ENCODE peak calls at places on chromosomes 11 and 22, in six cellular contexts. L is brain microvascular endothelial cell, D is cardiac fibroblast, R is epithelial cell of proximal tubule, E is H1, F is sigmoid colon. V is an unnamed sample.

GRCh38 chr11:103806130-103806900 is 230.1 kb upstream of the DDI1 start:
- DNase-seq in L (peak; percentile 84), F (no peak), R (peak; percentile 92), E (no peak), D (peak; percentile 86), V (peak; percentile 67)

GRCh38 chr11:75779960-75780359 is 11.4 kb downstream of the DGAT2 start:
- DNase-seq in R (no peak), E (no peak), L (no peak), F (no peak), D (no peak), V (no peak)

GRCh38 chr11:74559110-74559933 is 33.1 kb upstream of the POLD3 start:
- DNase-seq in E (no peak), R (no peak), L (no peak), D (peak; percentile 18), F (no peak), V (no peak)

GRCh38 chr11:36376888-36377758 is 81.0 kb downstream of the PRR5L start:
- DNase-seq in D (peak; percentile 68), R (no peak), L (peak; percentile 40), F (peak; percentile 69), E (peak; percentile 56), V (no peak)

GRCh38 chr11:46001427-46002049 is 79.1 kb downstream of the LARGE2 start:
- DNase-seq in F (no peak), R (no peak), E (no peak), D (peak; percentile 45), L (peak; percentile 49), V (peak; percentile 76)

GRCh38 chr22:37244114-37244921 is at the start of gene RAC2:
- DNase-seq in F (peak; percentile 72), D (peak; percentile 76), E (no peak), L (peak; percentile 36), R (no peak), V (no peak)

GRCh38 chr11:129596361-129596760 is 219.3 kb upstream of the TMEM45B start:
- DNase-seq in E (no peak), R (no peak), F (no peak), L (no peak), D (no peak), V (no peak)

GRCh38 chr11:114307524-114308203 is 11.5 kb downstream of the NNMT start:
- DNase-seq in L (peak; percentile 71), E (no peak), D (peak; percentile 92), R (no peak), F (peak; percentile 80), V (peak; percentile 19)

GRCh38 chr11:13008625-13009475 is at the start of gene RASSF10:
- DNase-seq in D (peak; percentile 5), E (peak; percentile 77), F (peak; percentile 63), L (no peak), R (no peak), V (no peak)

GRCh38 chr22:44807232-44807631 is 54.9 kb downstream of the ARHGAP8 start:
- DNase-seq in R (no peak), F (no peak), E (no peak), D (no peak), L (no peak), V (no peak)

GRCh38 chr22:44805663-44806062 is 53.3 kb downstream of the ARHGAP8 start:
- DNase-seq in D (no peak), E (no peak), L (no peak), F (no peak), R (no peak), V (no peak)

GRCh38 chr22:44811141-44811540 is 58.8 kb downstream of the ARHGAP8 start:
- DNase-seq in L (no peak), F (peak; percentile 40), R (no peak), E (no peak), D (no peak), V (no peak)

GRCh38 chr22:44809456-44809855 is 57.1 kb downstream of the ARHGAP8 start:
- DNase-seq in E (no peak), D (no peak), L (no peak), F (no peak), R (no peak), V (no peak)

GRCh38 chr22:44807915-44808690 is 55.7 kb downstream of the ARHGAP8 start:
- DNase-seq in E (no peak), R (no peak), L (no peak), F (no peak), D (no peak), V (no peak)
- TF ChIP-seq CTCF in E (peak; percentile 54), R (peak; percentile 22), L (peak; percentile 46), F (no peak), D (no peak), V (peak; percentile 42)

GRCh38 chr11:132960273-132960672 is 572.0 kb downstream of the OPCML start:
- DNase-seq in D (no peak), L (no peak), E (no peak), R (no peak), F (no peak), V (no peak)
- H3K4me3 ChIP-seq in D (no peak overlapping the region), L (no peak overlapping the region), E (no peak overlapping the region), R (no peak overlapping the region), F (no peak overlapping the region), V (no peak overlapping the region)

GRCh38 chr22:19038728-19039447 is 83.3 kb downstream of the DGCR2 start:
- DNase-seq in F (peak; percentile 53), R (no peak), E (no peak), L (no peak), D (no peak), V (no peak)
- TF ChIP-seq CTCF in F (no peak), R (peak; percentile 14), E (no peak), L (no peak), D (no peak), V (peak; percentile 2)

GRCh38 chr11:126352163-126352562 is 3.3 kb upstream of the ST3GAL4 start:
- DNase-seq in L (no peak), R (no peak), D (no peak), F (no peak), E (no peak), V (no peak)
- H3K4me3 ChIP-seq in L (no peak overlapping the region), R (no peak overlapping the region), D (no peak overlapping the region), F (no peak overlapping the region), E (no peak overlapping the region), V (no peak overlapping the region)

DNA sequence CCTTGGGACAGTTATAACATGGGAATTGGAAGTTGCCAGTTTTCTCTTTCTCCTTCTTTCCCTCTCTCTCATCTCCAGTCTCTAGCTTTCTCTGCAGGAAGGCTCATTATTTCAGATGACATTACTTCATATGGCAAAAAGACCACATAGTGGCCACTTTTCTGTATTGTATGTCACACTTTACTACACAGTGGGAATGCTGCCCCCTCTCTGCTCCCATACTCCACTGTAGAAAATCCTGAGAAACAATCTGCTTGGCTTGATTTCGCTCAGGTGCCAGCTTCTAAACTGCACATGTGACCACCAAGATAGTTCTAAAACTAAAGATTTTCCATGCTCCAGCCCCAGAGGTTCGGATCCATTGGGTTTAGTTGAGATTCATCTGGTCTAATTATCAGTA is 860.7 kb upstream of the CCDC90B start:
- DNase-seq in E (no peak), L (no peak), D (no peak), F (no peak), R (no peak), V (no peak)
- TF ChIP-seq CTCF in E (peak; percentile 32), L (no peak), D (no peak), F (no peak), R (no peak), V (no peak)

DNA sequence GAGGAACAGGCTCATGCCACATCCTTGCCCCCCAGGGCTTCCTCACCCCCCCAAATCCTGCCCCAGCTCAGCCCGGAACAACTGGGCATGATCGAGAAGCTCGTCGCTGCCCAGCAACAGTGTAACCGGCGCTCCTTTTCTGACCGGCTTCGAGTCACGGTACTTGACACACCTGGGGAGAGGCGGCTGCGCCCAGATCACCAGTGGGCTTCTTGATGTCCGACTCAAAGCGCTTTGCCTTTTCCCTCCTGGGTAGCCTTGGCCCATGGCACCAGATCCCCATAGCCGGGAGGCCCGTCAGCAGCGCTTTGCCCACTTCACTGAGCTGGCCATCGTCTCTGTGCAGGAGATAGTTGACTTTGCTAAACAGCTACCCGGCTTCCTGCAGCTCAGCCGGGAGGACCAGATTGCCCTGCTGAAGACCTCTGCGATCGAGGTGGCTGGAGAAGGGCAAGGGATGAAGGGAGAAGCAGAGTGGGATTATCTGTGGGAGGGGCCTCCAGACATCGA is 3.5 kb downstream of the NR1H3 start:
- DNase-seq in E (no peak), D (no peak), R (no peak), F (no peak), L (no peak), V (no peak)
- H3K4me3 ChIP-seq in E (no peak overlapping the region), D (no peak overlapping the region), R (no peak overlapping the region), F (no peak overlapping the region), L (no peak overlapping the region), V (no peak overlapping the region)

V was measured in retinal pigment epithelial cell.